ENCODE peak calls at places on chromosomes 12 and 14, in seven cellular contexts. E is fibroblast of lung; A is AG10803; U is RWPE2; R is effector memory CD4-positive, alpha-beta T cell; B is A549; T is choroid plexus epithelial cell. Y is an unnamed sample.

GRCh38 chr12:62113366-62114011 is 146.7 kb upstream of the USP15 start:
- DNase-seq in E (no peak), A (no peak), U (no peak), R (no peak), B (no peak), T (no peak), Y (no peak)

GRCh38 chr12:29799591-29799990 is 15.8 kb upstream of the TMTC1 start:
- DNase-seq in E (no peak), A (no peak), U (no peak), R (no peak), B (no peak), T (no peak), Y (no peak)

GRCh38 chr14:104856869-104857860 is 7.9 kb upstream of the CEP170B start:
- DNase-seq in E (no peak), A (no peak), U (peak; percentile 67), R (no peak), B (no peak), T (no peak), Y (no peak)

GRCh38 chr14:69535230-69535848 is 39.3 kb downstream of the CCDC177 start:
- DNase-seq in E (peak; percentile 65), A (peak; percentile 54), U (no peak), R (no peak), B (peak; percentile 83), T (peak; percentile 67), Y (peak; percentile 8)

GRCh38 chr12:8482446-8483080 is 26.8 kb downstream of the CLEC6A start:
- DNase-seq in E (no peak), A (no peak), U (no peak), R (no peak), B (no peak), T (no peak), Y (no peak)

GRCh38 chr12:15599266-15600037 is 189.7 kb downstream of the EPS8 start:
- DNase-seq in E (peak; percentile 95), A (peak; percentile 77), U (no peak), R (no peak), B (no peak), T (peak; percentile 97), Y (peak; percentile 77)

GRCh38 chr12:47576256-47576655 is 129.6 kb downstream of the RPAP3 start:
- DNase-seq in E (no peak), A (no peak), U (no peak), R (no peak), B (no peak), T (no peak), Y (no peak)

GRCh38 chr14:92694807-92695206 is 53.6 kb downstream of the LGMN start:
- DNase-seq in E (no peak), A (no peak), U (peak; percentile 61), R (no peak), B (no peak), T (no peak), Y (no peak)

GRCh38 chr12:122306407-122306806 is 40.1 kb upstream of the VPS33A start:
- DNase-seq in E (no peak), A (no peak), U (no peak), R (no peak), B (no peak), T (no peak), Y (no peak)

GRCh38 chr12:62758216-62758615 is 176.7 kb downstream of the PPM1H start:
- DNase-seq in E (peak; percentile 92), A (peak; percentile 24), U (no peak), R (no peak), B (no peak), T (peak; percentile 74), Y (no peak)

GRCh38 chr12:116598341-116599284 is 39.4 kb downstream of the MAP1LC3B2 start:
- DNase-seq in E (peak; percentile 17), A (peak; percentile 68), U (no peak), R (no peak), B (no peak), T (no peak), Y (no peak)

GRCh38 chr14:104871656-104872468 is 6.8 kb downstream of the CEP170B start:
- DNase-seq in E (no peak), A (no peak), U (no peak), R (no peak), B (no peak), T (no peak), Y (no peak)

GRCh38 chr14:91867316-91867988 is at the start of gene TC2N:
- DNase-seq in E (no peak), A (no peak), U (no peak), R (peak; percentile 41), B (no peak), T (no peak), Y (no peak)

GRCh38 chr12:74365178-74365964 is 172.3 kb upstream of the ATXN7L3B start:
- DNase-seq in E (peak; percentile 51), A (peak; percentile 11), U (no peak), R (no peak), B (no peak), T (peak; percentile 79), Y (no peak)

GRCh38 chr14:24243336-24243836 is 963 bp upstream of the TINF2 start:
- DNase-seq in E (no peak), A (no peak), U (no peak), R (no peak), B (no peak), T (peak; percentile 25), Y (no peak)

GRCh38 chr14:64340560-64341196 is 46.5 kb upstream of the ESR2 start:
- DNase-seq in E (no peak), A (no peak), U (no peak), R (no peak), B (no peak), T (no peak), Y (no peak)

GRCh38 chr14:31902002-31902401 is 175.1 kb upstream of the ARHGAP5 start:
- DNase-seq in E (no peak), A (no peak), U (peak; percentile 80), R (no peak), B (no peak), T (no peak), Y (no peak)

GRCh38 chr12:21598651-21599050 is 6.0 kb downstream of the GYS2 start:
- DNase-seq in E (no peak), A (no peak), U (no peak), R (no peak), B (no peak), T (no peak), Y (no peak)

GRCh38 chr14:19801118-19801464 is 2.5 kb upstream of the OR4N2 start:
- DNase-seq in E (no peak), A (no peak), U (no peak), R (no peak), B (no peak), T (no peak), Y (no peak)

GRCh38 chr14:102965282-102965681 is 42.8 kb downstream of the AMN start:
- DNase-seq in E (no peak), A (no peak), U (no peak), R (no peak), B (no peak), T (peak; percentile 21), Y (no peak)

GRCh38 chr12:123621619-123622530 is 11.6 kb downstream of the EIF2B1 start:
- DNase-seq in E (no peak), A (no peak), U (no peak), R (no peak), B (no peak), T (no peak), Y (no peak)
- H3K4me3 ChIP-seq in E (no peak overlapping the region), A (no peak overlapping the region), U (no peak overlapping the region), R (no peak overlapping the region), B (no peak overlapping the region), T (no peak overlapping the region), Y (no peak overlapping the region)

GRCh38 chr12:70637286-70637685 is at the start of gene PTPRB:
- DNase-seq in E (no peak), A (no peak), U (no peak), R (no peak), B (no peak), T (no peak), Y (no peak)
- H3K4me3 ChIP-seq in E (no peak within 1 kb of the TSS), A (no peak within 1 kb of the TSS), U (no peak within 1 kb of the TSS), R (no peak within 1 kb of the TSS), B (no peak within 1 kb of the TSS), T (no peak within 1 kb of the TSS), Y (no peak within 1 kb of the TSS)

GRCh38 chr14:75450381-75451276 is 22.8 kb downstream of the JDP2 start:
- DNase-seq in E (no peak), A (no peak), U (peak; percentile 88), R (no peak), B (no peak), T (peak; percentile 31), Y (no peak)

GRCh38 chr14:75452324-75452723 is 24.5 kb downstream of the JDP2 start:
- DNase-seq in E (no peak), A (peak; percentile 38), U (no peak), R (no peak), B (no peak), T (peak; percentile 56), Y (no peak)

GRCh38 chr14:75454963-75455546 is 27.2 kb downstream of the JDP2 start:
- DNase-seq in E (peak; percentile 77), A (peak; percentile 82), U (no peak), R (no peak), B (no peak), T (peak; percentile 95), Y (peak; percentile 41)

GRCh38 chr14:75453817-75454434 is 26.1 kb downstream of the JDP2 start:
- DNase-seq in E (no peak), A (no peak), U (no peak), R (no peak), B (no peak), T (no peak), Y (no peak)

DNA sequence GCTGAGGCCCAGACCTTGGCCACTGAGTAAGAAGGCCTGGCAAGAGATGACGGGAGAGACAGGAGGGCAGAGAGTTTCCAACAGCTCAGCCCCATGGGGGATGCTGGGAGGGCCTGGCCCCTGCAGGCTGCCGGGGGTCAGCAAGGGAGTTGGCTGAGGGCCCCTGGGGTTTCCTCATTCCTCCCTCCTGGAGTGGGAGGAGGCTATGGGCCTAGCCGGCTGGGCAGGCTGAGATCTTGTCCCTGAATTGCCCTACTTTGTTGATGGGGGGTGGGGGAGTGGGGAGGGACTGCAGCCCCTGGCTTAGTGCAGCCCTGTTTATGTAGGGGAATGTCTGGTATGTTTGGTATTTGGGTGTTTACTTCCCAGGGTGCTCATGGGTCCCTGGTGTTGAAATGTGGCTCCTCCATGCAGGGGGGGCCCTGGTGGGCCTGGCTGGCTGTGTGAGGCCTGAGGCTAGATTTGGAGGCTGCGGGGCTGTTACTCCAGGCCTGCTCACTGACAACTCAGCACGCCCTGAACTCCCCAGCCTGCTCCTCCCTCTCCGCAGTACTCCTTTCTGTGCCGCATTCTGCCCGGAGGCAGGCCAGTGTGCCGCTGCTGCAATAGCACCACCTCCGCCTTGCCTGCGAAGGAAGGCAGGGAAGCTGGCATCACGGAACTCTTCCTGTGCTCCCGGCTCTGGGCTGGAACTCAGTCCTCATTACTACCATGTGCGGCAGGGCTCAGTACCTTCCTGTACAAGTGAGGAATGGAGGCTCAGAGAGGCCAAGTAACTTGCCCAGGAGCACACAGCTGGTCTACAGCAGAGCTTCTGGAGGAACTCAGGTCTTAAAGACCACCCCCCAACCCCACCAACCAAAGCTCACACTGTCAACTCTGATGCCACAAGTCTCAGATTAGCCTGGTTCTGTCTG is 25.3 kb downstream of the JDP2 start:
- DNase-seq in E (peak; percentile 95), A (peak; percentile 97), U (peak; percentile 96), R (no peak), B (peak; percentile 56), T (peak; percentile 97), Y (peak; percentile 86)
- H3K4me3 ChIP-seq in E (no peak overlapping the region), A (peak overlapping the region; percentile 20), U (no peak overlapping the region), R (no peak overlapping the region), B (peak overlapping the region; percentile 6), T (no peak overlapping the region), Y (no peak overlapping the region)

DNA sequence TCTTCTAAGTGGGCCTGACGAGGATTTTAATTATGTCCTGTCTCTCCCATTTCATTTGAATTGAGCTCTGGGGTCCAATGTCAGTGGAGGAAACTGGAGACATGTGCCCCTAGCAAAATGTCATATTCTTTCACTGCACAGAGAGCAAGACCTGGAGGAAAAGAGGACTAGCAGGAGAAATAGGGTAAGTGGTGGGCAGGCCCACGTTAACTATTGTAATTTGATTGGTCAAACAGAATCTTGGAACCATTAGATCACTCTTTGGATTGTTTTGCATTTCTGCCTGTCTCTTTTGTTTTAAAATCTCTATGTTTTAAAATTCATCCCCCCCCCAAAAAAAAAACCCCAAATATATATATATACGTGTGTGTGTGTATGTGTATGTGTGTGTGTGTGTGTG is 113.9 kb upstream of the PELI2 start:
- DNase-seq in E (no peak), A (no peak), U (no peak), R (no peak), B (no peak), T (peak; percentile 6), Y (no peak)
- H3K4me3 ChIP-seq in E (no peak overlapping the region), A (peak overlapping the region; percentile 49), U (no peak overlapping the region), R (no peak overlapping the region), B (no peak overlapping the region), T (no peak overlapping the region), Y (no peak overlapping the region)

Y was measured in AG09309.